ENCODE peak calls at places on chromosome 15, in six cellular contexts. One of them, this sample, is unnamed.

GRCh38 chr15:45087513-45087912 is 26.5 kb downstream of the DUOX2 start:
- DNase-seq in GM12865: no peak
- DNase-seq in ascending aorta: no peak
- DNase-seq in heart right ventricle: no peak
- DNase-seq in astrocyte of the spinal cord: no peak
- DNase-seq in upper lobe of left lung: no peak
- DNase-seq in this sample: no peak

GRCh38 chr15:69434679-69435078 is 17.9 kb upstream of the RPLP1 start:
- DNase-seq in GM12865: no peak
- DNase-seq in upper lobe of left lung: no peak
- DNase-seq in heart right ventricle: no peak
- DNase-seq in astrocyte of the spinal cord: no peak
- DNase-seq in ascending aorta: no peak
- DNase-seq in this sample: no peak

GRCh38 chr15:45616901-45617323 is 17.9 kb upstream of the SQOR start:
- DNase-seq in upper lobe of left lung: no peak
- DNase-seq in heart right ventricle: no peak
- DNase-seq in astrocyte of the spinal cord: no peak
- DNase-seq in GM12865: no peak
- DNase-seq in ascending aorta: no peak
- DNase-seq in this sample: no peak

GRCh38 chr15:89198934-89199333 is 22.4 kb downstream of the RLBP1 start:
- DNase-seq in GM12865: no peak
- DNase-seq in heart right ventricle: no peak
- DNase-seq in upper lobe of left lung: no peak
- DNase-seq in ascending aorta: no peak
- DNase-seq in astrocyte of the spinal cord: no peak
- DNase-seq in this sample: no peak

GRCh38 chr15:69713726-69714559 is 261.3 kb downstream of the RPLP1 start:
- DNase-seq in astrocyte of the spinal cord: no peak
- DNase-seq in GM12865: peak
- DNase-seq in ascending aorta: no peak
- DNase-seq in heart right ventricle: no peak
- DNase-seq in upper lobe of left lung: peak
- DNase-seq in this sample: no peak

GRCh38 chr15:32042269-32042996 is 12.1 kb downstream of the CHRNA7 start:
- DNase-seq in GM12865: no peak
- DNase-seq in heart right ventricle: no peak
- DNase-seq in astrocyte of the spinal cord: no peak
- DNase-seq in ascending aorta: no peak
- DNase-seq in upper lobe of left lung: no peak
- DNase-seq in this sample: no peak

GRCh38 chr15:81060470-81060869 is 59.7 kb downstream of the TLNRD1 start:
- DNase-seq in ascending aorta: no peak
- DNase-seq in heart right ventricle: no peak
- DNase-seq in upper lobe of left lung: no peak
- DNase-seq in astrocyte of the spinal cord: no peak
- DNase-seq in GM12865: no peak
- DNase-seq in this sample: no peak

GRCh38 chr15:99511865-99512632 is 53.7 kb upstream of the MEF2A start:
- DNase-seq in astrocyte of the spinal cord: no peak
- DNase-seq in ascending aorta: no peak
- DNase-seq in upper lobe of left lung: no peak
- DNase-seq in GM12865: peak
- DNase-seq in heart right ventricle: peak
- DNase-seq in this sample: no peak

GRCh38 chr15:63094495-63094931 is 27.1 kb upstream of the LACTB start:
- DNase-seq in heart right ventricle: no peak
- DNase-seq in astrocyte of the spinal cord: peak
- DNase-seq in ascending aorta: no peak
- DNase-seq in GM12865: no peak
- DNase-seq in upper lobe of left lung: no peak
- DNase-seq in this sample: peak

GRCh38 chr15:88337993-88338392 is 81.5 kb upstream of the NTRK3 start:
- DNase-seq in upper lobe of left lung: no peak
- DNase-seq in astrocyte of the spinal cord: no peak
- DNase-seq in GM12865: no peak
- DNase-seq in heart right ventricle: no peak
- DNase-seq in ascending aorta: no peak
- DNase-seq in this sample: peak

GRCh38 chr15:38260077-38260476 is 7.4 kb downstream of the SPRED1 start:
- DNase-seq in heart right ventricle: no peak
- DNase-seq in GM12865: no peak
- DNase-seq in ascending aorta: no peak
- DNase-seq in upper lobe of left lung: no peak
- DNase-seq in astrocyte of the spinal cord: no peak
- DNase-seq in this sample: no peak

GRCh38 chr15:38652998-38653397 is 88.4 kb upstream of the RASGRP1 start:
- DNase-seq in GM12865: peak
- DNase-seq in upper lobe of left lung: no peak
- DNase-seq in ascending aorta: no peak
- DNase-seq in astrocyte of the spinal cord: no peak
- DNase-seq in heart right ventricle: no peak
- DNase-seq in this sample: no peak

GRCh38 chr15:67520276-67520975 is 505 bp upstream of the C15orf61 start:
- DNase-seq in GM12865: no peak
- DNase-seq in ascending aorta: no peak
- DNase-seq in astrocyte of the spinal cord: no peak
- DNase-seq in upper lobe of left lung: no peak
- DNase-seq in heart right ventricle: no peak
- DNase-seq in this sample: peak

GRCh38 chr15:67524235-67524634 is 3.3 kb downstream of the C15orf61 start:
- DNase-seq in upper lobe of left lung: no peak
- DNase-seq in heart right ventricle: no peak
- DNase-seq in ascending aorta: no peak
- DNase-seq in GM12865: no peak
- DNase-seq in astrocyte of the spinal cord: no peak
- DNase-seq in this sample: no peak

GRCh38 chr15:67521770-67522568 is 1.0 kb downstream of the C15orf61 start:
- DNase-seq in upper lobe of left lung: no peak
- DNase-seq in astrocyte of the spinal cord: peak
- DNase-seq in ascending aorta: no peak
- DNase-seq in heart right ventricle: peak
- DNase-seq in GM12865: no peak
- DNase-seq in this sample: peak

GRCh38 chr15:67523337-67523736 is 2.4 kb downstream of the C15orf61 start:
- DNase-seq in GM12865: no peak
- DNase-seq in ascending aorta: no peak
- DNase-seq in upper lobe of left lung: no peak
- DNase-seq in heart right ventricle: no peak
- DNase-seq in astrocyte of the spinal cord: no peak
- DNase-seq in this sample: no peak

DNA sequence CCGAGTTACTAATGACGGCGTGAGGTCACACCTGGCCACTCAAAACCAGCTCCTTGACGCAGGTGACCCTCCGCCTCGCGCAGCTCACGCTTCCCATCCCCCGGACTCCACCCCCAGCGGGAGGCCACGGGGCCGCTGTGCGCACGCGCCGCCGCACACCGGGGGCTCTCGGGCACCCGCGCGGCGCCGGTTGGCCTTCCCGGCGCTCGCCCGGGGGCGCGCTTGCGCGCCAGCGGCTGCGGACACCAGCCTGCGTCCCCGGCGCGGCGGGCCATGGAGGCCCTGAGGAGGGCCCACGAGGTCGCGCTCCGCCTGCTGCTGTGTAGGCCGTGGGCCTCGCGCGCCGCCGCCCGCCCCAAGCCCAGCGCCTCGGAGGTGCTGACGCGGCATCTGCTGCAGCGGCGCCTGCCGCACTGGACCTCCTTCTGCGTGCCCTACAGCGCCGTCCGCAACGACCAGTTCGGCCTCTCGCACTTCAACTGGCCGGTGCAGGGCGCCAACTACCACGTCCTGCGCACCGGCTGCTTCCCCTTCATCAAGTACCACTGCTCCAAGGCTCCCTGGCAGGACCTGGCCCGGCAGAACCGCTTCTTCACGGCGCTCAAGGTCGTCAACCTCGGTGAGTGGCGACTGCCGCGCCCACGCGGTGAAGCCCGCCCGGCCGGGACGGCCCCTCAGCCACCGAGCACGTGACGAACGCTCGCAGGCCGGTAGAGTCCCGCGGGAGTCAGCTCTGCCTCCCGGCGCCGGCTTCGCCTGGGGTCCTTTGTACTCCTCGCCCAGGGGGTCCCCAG is at the start of gene C15orf61:
- DNase-seq in ascending aorta: peak
- DNase-seq in GM12865: peak
- DNase-seq in heart right ventricle: peak
- DNase-seq in astrocyte of the spinal cord: peak
- DNase-seq in upper lobe of left lung: peak
- DNase-seq in this sample: peak
- TF ChIP-seq CTCF in ascending aorta: no peak
- TF ChIP-seq CTCF in GM12865: no peak
- TF ChIP-seq CTCF in heart right ventricle: no peak
- TF ChIP-seq CTCF in astrocyte of the spinal cord: no peak
- TF ChIP-seq CTCF in upper lobe of left lung: no peak
- TF ChIP-seq CTCF in this sample: no peak

DNA sequence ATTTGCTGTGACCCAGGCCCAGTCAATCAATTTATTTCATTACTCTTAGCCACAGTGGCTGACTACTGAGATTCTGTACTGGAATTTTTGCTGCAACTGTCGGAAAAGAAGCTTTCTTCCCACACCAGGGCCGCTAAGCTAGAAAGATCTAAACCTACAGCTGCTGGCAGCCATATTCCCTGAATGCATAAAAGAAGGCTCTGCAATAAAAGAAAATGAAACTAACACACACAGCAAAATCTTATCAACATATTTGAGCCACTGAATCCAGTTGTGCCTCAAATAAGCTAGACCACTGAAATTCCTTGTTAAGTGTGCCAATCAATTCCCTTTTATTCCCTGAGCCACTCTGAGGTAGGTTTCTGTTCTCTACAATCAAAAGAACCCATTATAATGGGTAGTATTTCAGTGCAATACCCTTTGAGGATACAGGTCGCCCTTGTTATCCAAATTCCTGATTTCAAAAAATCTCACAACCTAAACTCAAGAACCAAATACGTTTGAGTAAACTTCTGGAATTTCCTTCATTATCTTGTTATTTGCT is 60.3 kb downstream of the MYO9A start:
- DNase-seq in GM12865: no peak
- DNase-seq in astrocyte of the spinal cord: no peak
- DNase-seq in upper lobe of left lung: no peak
- DNase-seq in heart right ventricle: no peak
- DNase-seq in ascending aorta: no peak
- DNase-seq in this sample: no peak
- H3K4me3 ChIP-seq in GM12865: no peak
- H3K4me3 ChIP-seq in astrocyte of the spinal cord: no peak
- H3K4me3 ChIP-seq in upper lobe of left lung: no peak
- H3K4me3 ChIP-seq in heart right ventricle: no peak
- H3K4me3 ChIP-seq in ascending aorta: no peak
- H3K4me3 ChIP-seq in this sample: no peak

DNA sequence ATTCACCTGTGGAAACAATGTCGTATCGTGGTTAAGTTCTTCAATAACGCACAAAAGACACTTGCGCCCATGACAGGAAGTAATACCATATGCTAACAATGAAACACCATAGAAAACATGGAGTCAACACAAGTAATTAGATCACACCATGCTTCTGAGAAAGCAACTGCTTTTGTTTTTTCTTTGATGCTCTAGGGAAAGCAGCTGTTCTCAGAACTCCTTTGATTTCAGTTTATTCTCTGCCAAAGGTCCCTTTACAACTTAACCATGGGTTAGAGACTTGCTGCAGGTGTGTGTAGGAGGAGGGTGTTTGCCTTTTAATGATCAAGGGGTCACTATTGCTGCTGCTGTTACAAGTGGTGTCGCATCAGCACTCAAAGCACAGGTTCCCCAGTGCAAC is 324.0 kb upstream of the SLCO3A1 start:
- DNase-seq in astrocyte of the spinal cord: no peak
- DNase-seq in ascending aorta: no peak
- DNase-seq in GM12865: no peak
- DNase-seq in heart right ventricle: no peak
- DNase-seq in upper lobe of left lung: no peak
- DNase-seq in this sample: no peak
- TF ChIP-seq CTCF in astrocyte of the spinal cord: no peak
- TF ChIP-seq CTCF in ascending aorta: no peak
- TF ChIP-seq CTCF in GM12865: no peak
- TF ChIP-seq CTCF in heart right ventricle: no peak
- TF ChIP-seq CTCF in upper lobe of left lung: no peak
- TF ChIP-seq CTCF in this sample: no peak

DNA sequence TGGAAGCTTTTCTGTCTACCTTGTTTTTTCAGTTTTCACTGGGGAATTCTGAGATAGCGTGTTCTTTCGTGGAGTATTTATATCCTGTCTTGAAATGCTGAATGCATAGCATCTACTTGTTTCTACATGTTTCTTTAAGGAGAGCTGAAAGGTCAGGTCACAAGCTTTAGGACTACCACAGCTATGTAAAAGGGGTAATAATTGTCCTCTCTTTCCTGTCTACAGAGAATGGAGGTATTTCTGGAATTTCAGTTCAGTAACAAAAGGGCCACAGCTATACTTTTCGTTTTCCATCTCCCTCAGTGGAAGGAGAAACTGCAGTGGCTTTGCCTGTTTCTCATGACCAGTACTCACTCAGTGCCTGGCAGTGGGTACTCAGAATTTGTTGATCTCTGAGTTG is 4.7 kb downstream of the INAFM2 start:
- DNase-seq in ascending aorta: no peak
- DNase-seq in GM12865: no peak
- DNase-seq in astrocyte of the spinal cord: peak
- DNase-seq in upper lobe of left lung: no peak
- DNase-seq in heart right ventricle: no peak
- DNase-seq in this sample: peak
- H3K4me3 ChIP-seq in ascending aorta: no peak
- H3K4me3 ChIP-seq in GM12865: no peak
- H3K4me3 ChIP-seq in astrocyte of the spinal cord: no peak
- H3K4me3 ChIP-seq in upper lobe of left lung: no peak
- H3K4me3 ChIP-seq in heart right ventricle: no peak
- H3K4me3 ChIP-seq in this sample: no peak

DNA sequence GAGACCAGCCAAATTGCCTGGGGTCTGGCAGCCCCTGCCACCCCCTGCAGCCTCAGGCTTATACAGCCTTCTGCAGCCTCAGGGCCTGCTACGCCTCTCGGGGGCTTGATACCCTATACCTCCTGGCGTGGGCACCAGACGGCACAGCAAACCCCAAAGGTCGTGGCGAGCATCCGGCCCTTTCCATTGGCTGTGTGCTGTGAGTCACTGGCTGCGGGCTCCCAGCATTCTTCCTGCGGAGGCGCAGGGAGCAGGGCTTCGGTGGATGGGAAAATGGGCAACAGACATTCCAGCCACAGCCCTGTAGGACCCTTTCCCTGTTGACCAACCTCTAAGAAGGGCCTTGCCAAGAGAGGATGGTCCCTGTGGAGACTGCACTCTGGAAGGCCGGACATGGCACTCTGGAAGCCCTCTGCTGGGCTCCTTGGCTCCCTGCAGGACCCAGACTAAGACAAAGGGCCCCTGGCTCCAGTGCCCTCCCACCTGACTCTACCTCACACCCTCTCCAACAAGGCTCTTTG is 59.6 kb downstream of the ITGA11 start:
- DNase-seq in GM12865: peak
- DNase-seq in astrocyte of the spinal cord: peak
- DNase-seq in upper lobe of left lung: no peak
- DNase-seq in ascending aorta: peak
- DNase-seq in heart right ventricle: peak
- DNase-seq in this sample: peak
- TF ChIP-seq CTCF in GM12865: peak
- TF ChIP-seq CTCF in astrocyte of the spinal cord: peak
- TF ChIP-seq CTCF in upper lobe of left lung: no peak
- TF ChIP-seq CTCF in ascending aorta: peak
- TF ChIP-seq CTCF in heart right ventricle: peak
- TF ChIP-seq CTCF in this sample: peak

This sample was measured in fibroblast of the aortic adventitia.